ENCODE peak calls at places on chromosomes 2 and 18, in four cellular contexts. D, O, E and S are unnamed samples.

GRCh38 chr18:63262369-63263335 is 56.9 kb downstream of the BCL2 start:
- DNase-seq in D (no peak), O (no peak), E (no peak), S (no peak)

GRCh38 chr2:49714433-49714832 is 560.1 kb upstream of the FSHR start:
- DNase-seq in D (no peak), O (no peak), E (no peak), S (no peak)

GRCh38 chr18:49342690-49343089 is 117.8 kb downstream of the DYM start:
- DNase-seq in D (peak), O (no peak), E (no peak), S (no peak)

GRCh38 chr2:112959109-112959591 is 18.7 kb upstream of the IL36G start:
- DNase-seq in D (peak), O (no peak), E (no peak), S (peak)

GRCh38 chr2:73985318-73986084 is 791 bp downstream of the TET3 start:
- DNase-seq in D (peak), O (no peak), E (no peak), S (peak)

GRCh38 chr2:189204322-189204941 is 24.9 kb upstream of the COL5A2 start:
- DNase-seq in D (peak), O (peak), E (peak), S (no peak)

GRCh38 chr2:141728886-141729285 is 401.9 kb downstream of the LRP1B start:
- DNase-seq in D (no peak), O (no peak), E (no peak), S (no peak)

GRCh38 chr18:28735731-28736130 is 558.8 kb upstream of the CDH2 start:
- DNase-seq in D (peak), O (peak), E (no peak), S (no peak)

GRCh38 chr2:85661139-85661858 is 6.7 kb downstream of the SFTPB start:
- DNase-seq in D (no peak), O (no peak), E (no peak), S (no peak)

GRCh38 chr2:178195390-178196166 is 1.3 kb downstream of the OSBPL6 start:
- DNase-seq in D (no peak), O (no peak), E (no peak), S (no peak)

GRCh38 chr2:106970471-106971261 is 84.7 kb upstream of the ST6GAL2 start:
- DNase-seq in D (peak), O (no peak), E (no peak), S (no peak)

GRCh38 chr18:67463829-67464228 is 52.7 kb downstream of the DSEL start:
- DNase-seq in D (peak), O (no peak), E (no peak), S (no peak)
- TF ChIP-seq CTCF in D (peak), O (no peak), E (no peak), S (no peak)

GRCh38 chr2:42274872-42275271 is 86.1 kb downstream of the COX7A2L start:
- DNase-seq in D (no peak), O (no peak), E (no peak), S (no peak)
- TF ChIP-seq CTCF in D (no peak), O (no peak), E (no peak), S (no peak)

DNA sequence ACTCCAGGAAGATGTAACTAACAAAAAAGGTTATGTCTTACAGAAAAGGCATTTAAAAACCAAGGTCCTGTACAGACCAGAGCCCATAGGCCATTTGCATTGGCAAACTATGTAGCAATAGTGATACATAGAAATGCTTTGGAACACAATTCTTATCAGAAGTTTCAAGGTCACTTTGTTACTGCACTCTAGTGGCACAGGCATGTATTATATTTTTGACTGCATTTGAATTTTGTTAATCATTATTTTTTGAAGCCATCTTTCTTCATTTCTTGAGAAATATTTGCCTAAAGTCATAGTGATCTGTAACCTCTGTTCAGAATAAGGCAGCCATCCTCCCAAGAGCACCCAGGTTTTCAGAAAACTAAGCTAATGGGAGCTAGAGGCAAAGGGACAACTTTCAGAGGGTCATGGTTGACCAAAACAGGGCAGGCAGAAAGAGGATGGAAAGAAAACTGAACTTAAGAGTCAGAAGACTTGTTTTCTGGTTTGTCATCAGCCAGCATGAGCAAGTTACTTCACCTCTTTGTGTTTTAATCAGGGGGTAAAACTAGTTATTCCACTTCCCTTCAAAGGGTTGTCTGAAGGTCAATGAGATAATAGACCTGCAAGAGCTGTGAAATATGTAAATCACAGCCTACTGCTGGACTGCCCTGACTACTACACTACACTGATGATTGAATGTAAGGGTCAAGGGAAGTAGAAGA is 41.5 kb downstream of the SLC38A11 start:
- DNase-seq in D (peak), O (no peak), E (no peak), S (peak)
- TF ChIP-seq CTCF in D (peak), O (peak), E (peak), S (peak)

DNA sequence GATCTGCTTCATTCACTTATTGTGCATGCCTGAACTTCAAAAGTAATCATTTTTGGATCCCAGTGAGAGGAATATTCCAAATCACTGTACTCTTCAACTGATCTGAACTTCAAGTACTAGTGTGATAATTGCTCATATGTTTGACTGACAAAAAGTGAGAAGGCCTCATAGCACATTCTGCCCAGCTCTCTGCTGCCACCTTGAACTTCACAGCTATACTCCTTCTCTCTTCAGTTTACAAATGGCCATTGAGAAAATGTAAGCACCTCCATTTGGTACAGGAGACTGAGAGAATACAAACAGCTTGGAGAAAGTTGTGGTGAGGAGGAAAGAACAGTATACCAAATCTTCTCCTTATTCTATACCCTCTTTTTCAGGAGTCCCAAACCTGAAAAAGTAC is 946.0 kb upstream of the CHAC2 start:
- DNase-seq in D (no peak), O (no peak), E (no peak), S (no peak)
- TF ChIP-seq CTCF in D (no peak), O (no peak), E (no peak), S (no peak)